ENCODE peak calls at places on chromosomes 7 and 10, in five cellular contexts. Q, S, K, F and I are unnamed samples.

GRCh38 chr10:43151371-43151770 is 13.1 kb downstream of the CSGALNACT2 start:
- DNase-seq in Q (no peak), S (no peak), K (no peak), F (no peak), I (no peak)

GRCh38 chr7:43362652-43363428 is 220.1 kb upstream of the STK17A start:
- DNase-seq in Q (peak; percentile 33), S (peak; percentile 79), K (peak; percentile 37), F (no peak), I (no peak)

GRCh38 chr10:60526024-60526585 is 136.4 kb upstream of the ANK3 start:
- DNase-seq in Q (peak; percentile 21), S (no peak), K (no peak), F (no peak), I (no peak)

GRCh38 chr7:134693256-134693655 is 46.6 kb downstream of the BPGM start:
- DNase-seq in Q (no peak), S (peak; percentile 97), K (no peak), F (no peak), I (no peak)

GRCh38 chr10:69458426-69459100 is 7.3 kb downstream of the TSPAN15 start:
- DNase-seq in Q (no peak), S (no peak), K (peak; percentile 92), F (no peak), I (no peak)

GRCh38 chr10:77073066-77073960 is 564.3 kb downstream of the KCNMA1 start:
- DNase-seq in Q (no peak), S (peak; percentile 60), K (no peak), F (no peak), I (no peak)

GRCh38 chr7:157358041-157358752 is 21.4 kb downstream of the DNAJB6 start:
- DNase-seq in Q (no peak), S (no peak), K (no peak), F (no peak), I (no peak)

GRCh38 chr10:29041512-29042150 is 247.2 kb upstream of the LYZL1 start:
- DNase-seq in Q (no peak), S (no peak), K (no peak), F (no peak), I (no peak)

GRCh38 chr10:46002916-46003693 is 27.3 kb downstream of the NCOA4 start:
- DNase-seq in Q (no peak), S (peak; percentile 49), K (no peak), F (no peak), I (no peak)

GRCh38 chr10:71266147-71266917 is 52.7 kb upstream of the SLC29A3 start:
- DNase-seq in Q (peak; percentile 77), S (peak; percentile 73), K (no peak), F (no peak), I (no peak)

GRCh38 chr10:99234067-99234738 is 1.4 kb downstream of the HPSE2 start:
- DNase-seq in Q (no peak), S (peak; percentile 54), K (peak; percentile 7), F (no peak), I (no peak)

GRCh38 chr10:46547881-46548780 is 8.3 kb downstream of the GPRIN2 start:
- DNase-seq in Q (no peak), S (no peak), K (peak; percentile 17), F (no peak), I (peak; percentile 18)

GRCh38 chr10:7890802-7891201 is 72.5 kb downstream of the TAF3 start:
- DNase-seq in Q (peak; percentile 32), S (no peak), K (no peak), F (no peak), I (no peak)

GRCh38 chr7:30113144-30113543 is 21.6 kb upstream of the MTURN start:
- DNase-seq in Q (no peak), S (no peak), K (no peak), F (no peak), I (no peak)

GRCh38 chr7:36283711-36284130 is 105.9 kb upstream of the ANLN start:
- DNase-seq in Q (no peak), S (no peak), K (no peak), F (no peak), I (peak; percentile 54)